ENCODE peak calls at places on chromosome 9, in nine cellular contexts. One of them, this sample, is unnamed.

GRCh38 chr9:123649909-123650308 is 280.0 kb downstream of the DENND1A start:
- DNase-seq in GM23338: no peak
- DNase-seq in fibroblast of lung: no peak
- DNase-seq in fibroblast of mammary gland: no peak
- DNase-seq in astrocyte of the spinal cord: no peak
- DNase-seq in AG09309: no peak
- DNase-seq in IMR-90: no peak
- DNase-seq in Peyer's patch: no peak
- DNase-seq in aorta: no peak
- DNase-seq in this sample: no peak

GRCh38 chr9:77803423-77803822 is 155.3 kb upstream of the GNA14 start:
- DNase-seq in fibroblast of lung: no peak
- DNase-seq in aorta: no peak
- DNase-seq in IMR-90: no peak
- DNase-seq in fibroblast of mammary gland: no peak
- DNase-seq in AG09309: no peak
- DNase-seq in astrocyte of the spinal cord: no peak
- DNase-seq in Peyer's patch: no peak
- DNase-seq in GM23338: no peak
- DNase-seq in this sample: no peak

GRCh38 chr9:14361074-14361473 is 47.1 kb upstream of the NFIB start:
- DNase-seq in Peyer's patch: no peak
- DNase-seq in astrocyte of the spinal cord: no peak
- DNase-seq in GM23338: no peak
- DNase-seq in IMR-90: peak
- DNase-seq in fibroblast of mammary gland: peak
- DNase-seq in fibroblast of lung: no peak
- DNase-seq in AG09309: no peak
- DNase-seq in aorta: no peak
- DNase-seq in this sample: peak

GRCh38 chr9:115118471-115119156 is 657 bp upstream of the TNC start:
- DNase-seq in fibroblast of mammary gland: peak
- DNase-seq in IMR-90: peak
- DNase-seq in fibroblast of lung: peak
- DNase-seq in astrocyte of the spinal cord: peak
- DNase-seq in Peyer's patch: peak
- DNase-seq in aorta: peak
- DNase-seq in GM23338: peak
- DNase-seq in AG09309: peak
- DNase-seq in this sample: peak

GRCh38 chr9:20601292-20601691 is 21.0 kb downstream of the MLLT3 start:
- DNase-seq in AG09309: no peak
- DNase-seq in astrocyte of the spinal cord: no peak
- DNase-seq in fibroblast of mammary gland: no peak
- DNase-seq in IMR-90: no peak
- DNase-seq in fibroblast of lung: no peak
- DNase-seq in aorta: no peak
- DNase-seq in Peyer's patch: no peak
- DNase-seq in GM23338: no peak
- DNase-seq in this sample: no peak

GRCh38 chr9:132541966-132542830 is 40.2 kb upstream of the BARHL1 start:
- DNase-seq in fibroblast of lung: no peak
- DNase-seq in GM23338: no peak
- DNase-seq in aorta: peak
- DNase-seq in IMR-90: no peak
- DNase-seq in fibroblast of mammary gland: no peak
- DNase-seq in Peyer's patch: no peak
- DNase-seq in AG09309: no peak
- DNase-seq in astrocyte of the spinal cord: no peak
- DNase-seq in this sample: no peak

GRCh38 chr9:35954942-35955546 is 2.9 kb downstream of the OR2S2 start:
- DNase-seq in astrocyte of the spinal cord: peak
- DNase-seq in fibroblast of lung: peak
- DNase-seq in GM23338: peak
- DNase-seq in AG09309: peak
- DNase-seq in aorta: no peak
- DNase-seq in IMR-90: peak
- DNase-seq in fibroblast of mammary gland: peak
- DNase-seq in Peyer's patch: peak
- DNase-seq in this sample: peak

GRCh38 chr9:84710701-84711397 is 41.3 kb downstream of the NTRK2 start:
- DNase-seq in IMR-90: no peak
- DNase-seq in GM23338: no peak
- DNase-seq in astrocyte of the spinal cord: peak
- DNase-seq in Peyer's patch: no peak
- DNase-seq in AG09309: no peak
- DNase-seq in fibroblast of lung: peak
- DNase-seq in aorta: no peak
- DNase-seq in fibroblast of mammary gland: no peak
- DNase-seq in this sample: peak

GRCh38 chr9:96073531-96074284 is 198.2 kb downstream of the ERCC6L2 start:
- DNase-seq in fibroblast of lung: no peak
- DNase-seq in fibroblast of mammary gland: no peak
- DNase-seq in astrocyte of the spinal cord: no peak
- DNase-seq in IMR-90: no peak
- DNase-seq in aorta: no peak
- DNase-seq in GM23338: no peak
- DNase-seq in AG09309: no peak
- DNase-seq in Peyer's patch: no peak
- DNase-seq in this sample: peak

GRCh38 chr9:91100878-91101450 is 260.8 kb downstream of the AUH start:
- DNase-seq in fibroblast of mammary gland: peak
- DNase-seq in Peyer's patch: no peak
- DNase-seq in aorta: peak
- DNase-seq in fibroblast of lung: no peak
- DNase-seq in IMR-90: peak
- DNase-seq in GM23338: no peak
- DNase-seq in AG09309: no peak
- DNase-seq in astrocyte of the spinal cord: peak
- DNase-seq in this sample: no peak

GRCh38 chr9:92707530-92707929 is 37.6 kb upstream of the IPPK start:
- DNase-seq in astrocyte of the spinal cord: no peak
- DNase-seq in IMR-90: no peak
- DNase-seq in AG09309: no peak
- DNase-seq in fibroblast of lung: peak
- DNase-seq in aorta: no peak
- DNase-seq in Peyer's patch: no peak
- DNase-seq in GM23338: no peak
- DNase-seq in fibroblast of mammary gland: no peak
- DNase-seq in this sample: peak

GRCh38 chr9:129697956-129698757 is 32.7 kb downstream of the PRRX2 start:
- DNase-seq in fibroblast of lung: peak
- DNase-seq in fibroblast of mammary gland: peak
- DNase-seq in AG09309: no peak
- DNase-seq in Peyer's patch: no peak
- DNase-seq in GM23338: peak
- DNase-seq in astrocyte of the spinal cord: no peak
- DNase-seq in IMR-90: no peak
- DNase-seq in aorta: peak
- DNase-seq in this sample: peak

GRCh38 chr9:133233681-133234432 is 24.8 kb upstream of the OBP2B start:
- DNase-seq in fibroblast of lung: no peak
- DNase-seq in astrocyte of the spinal cord: no peak
- DNase-seq in Peyer's patch: no peak
- DNase-seq in fibroblast of mammary gland: no peak
- DNase-seq in aorta: peak
- DNase-seq in AG09309: no peak
- DNase-seq in IMR-90: no peak
- DNase-seq in GM23338: no peak
- DNase-seq in this sample: no peak

GRCh38 chr9:89427621-89428221 is 70.2 kb downstream of the SEMA4D start:
- DNase-seq in fibroblast of lung: no peak
- DNase-seq in IMR-90: peak
- DNase-seq in fibroblast of mammary gland: peak
- DNase-seq in aorta: no peak
- DNase-seq in Peyer's patch: peak
- DNase-seq in AG09309: no peak
- DNase-seq in astrocyte of the spinal cord: no peak
- DNase-seq in GM23338: no peak
- DNase-seq in this sample: no peak

GRCh38 chr9:22119537-22120167 is 110.5 kb upstream of the CDKN2B start:
- DNase-seq in fibroblast of lung: no peak
- DNase-seq in aorta: no peak
- DNase-seq in IMR-90: peak
- DNase-seq in fibroblast of mammary gland: peak
- DNase-seq in Peyer's patch: no peak
- DNase-seq in AG09309: no peak
- DNase-seq in astrocyte of the spinal cord: peak
- DNase-seq in GM23338: peak
- DNase-seq in this sample: peak

GRCh38 chr9:136107155-136107952 is 11.3 kb downstream of the TMEM250 start:
- DNase-seq in astrocyte of the spinal cord: no peak
- DNase-seq in IMR-90: no peak
- DNase-seq in Peyer's patch: peak
- DNase-seq in fibroblast of mammary gland: no peak
- DNase-seq in fibroblast of lung: no peak
- DNase-seq in AG09309: no peak
- DNase-seq in GM23338: peak
- DNase-seq in aorta: no peak
- DNase-seq in this sample: no peak

GRCh38 chr9:2036844-2037243 is 21.7 kb downstream of the SMARCA2 start:
- DNase-seq in fibroblast of mammary gland: no peak
- DNase-seq in IMR-90: no peak
- DNase-seq in GM23338: no peak
- DNase-seq in AG09309: no peak
- DNase-seq in fibroblast of lung: no peak
- DNase-seq in aorta: no peak
- DNase-seq in astrocyte of the spinal cord: no peak
- DNase-seq in Peyer's patch: no peak
- DNase-seq in this sample: no peak

GRCh38 chr9:127899200-127899943 is at the start of gene ST6GALNAC6:
- DNase-seq in Peyer's patch: peak
- DNase-seq in astrocyte of the spinal cord: peak
- DNase-seq in AG09309: no peak
- DNase-seq in fibroblast of lung: peak
- DNase-seq in fibroblast of mammary gland: peak
- DNase-seq in IMR-90: peak
- DNase-seq in GM23338: peak
- DNase-seq in aorta: peak
- DNase-seq in this sample: peak
- H3K4me3 ChIP-seq in Peyer's patch: peak
- H3K4me3 ChIP-seq in astrocyte of the spinal cord: peak
- H3K4me3 ChIP-seq in AG09309: peak
- H3K4me3 ChIP-seq in fibroblast of lung: peak
- H3K4me3 ChIP-seq in fibroblast of mammary gland: peak
- H3K4me3 ChIP-seq in IMR-90: peak
- H3K4me3 ChIP-seq in GM23338: peak
- H3K4me3 ChIP-seq in aorta: peak
- H3K4me3 ChIP-seq in this sample: peak

DNA sequence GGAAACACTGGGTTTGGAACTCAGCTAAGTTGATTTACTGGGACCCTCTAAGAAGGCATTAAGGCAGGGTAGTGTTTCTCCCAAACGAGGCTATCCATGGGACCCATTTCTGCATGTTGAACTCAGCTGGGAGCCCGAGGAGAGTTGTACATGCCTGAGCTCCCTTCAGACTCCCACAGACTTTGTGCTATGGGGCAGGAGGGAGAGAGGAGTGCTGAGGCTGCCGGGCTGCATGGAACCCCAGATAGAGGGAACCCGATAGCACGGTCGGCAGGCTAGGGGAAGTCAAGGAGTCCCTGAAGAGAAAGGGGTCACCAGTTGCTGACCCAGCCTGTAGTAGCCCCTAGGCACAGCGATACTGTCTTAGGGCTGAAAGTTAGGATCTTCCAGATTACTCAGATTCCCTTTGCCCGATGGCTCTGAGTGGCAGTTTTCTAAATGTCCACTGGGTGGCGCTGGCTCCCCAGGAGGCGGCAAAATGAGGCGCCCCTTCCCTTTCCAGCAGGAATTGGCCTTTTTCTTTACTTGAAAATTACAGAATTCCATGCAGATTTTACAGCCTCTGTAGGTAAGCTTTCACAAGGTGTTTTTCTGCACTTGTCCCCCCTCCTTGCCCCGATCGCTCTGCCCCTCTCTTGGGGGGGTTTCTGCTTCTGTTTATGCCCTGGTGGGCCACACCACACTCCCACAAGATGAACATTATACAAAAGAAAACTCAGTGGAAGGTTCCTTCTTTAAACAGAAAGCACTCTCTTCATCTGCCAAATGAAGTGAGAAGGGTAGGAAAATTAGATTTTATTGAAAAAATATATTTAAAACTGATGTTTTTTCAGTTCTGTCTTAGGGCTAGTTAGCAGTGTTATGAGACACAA is 17.8 kb downstream of the NANS start:
- DNase-seq in fibroblast of mammary gland: peak
- DNase-seq in Peyer's patch: peak
- DNase-seq in aorta: no peak
- DNase-seq in IMR-90: peak
- DNase-seq in AG09309: no peak
- DNase-seq in GM23338: peak
- DNase-seq in fibroblast of lung: peak
- DNase-seq in astrocyte of the spinal cord: peak
- DNase-seq in this sample: peak
- H3K4me3 ChIP-seq in fibroblast of mammary gland: no peak
- H3K4me3 ChIP-seq in Peyer's patch: no peak
- H3K4me3 ChIP-seq in aorta: no peak
- H3K4me3 ChIP-seq in IMR-90: no peak
- H3K4me3 ChIP-seq in AG09309: no peak
- H3K4me3 ChIP-seq in GM23338: no peak
- H3K4me3 ChIP-seq in fibroblast of lung: no peak
- H3K4me3 ChIP-seq in astrocyte of the spinal cord: no peak
- H3K4me3 ChIP-seq in this sample: no peak

GRCh38 chr9:137458194-137459146 is 664 bp downstream of the NSMF start:
- DNase-seq in fibroblast of lung: peak
- DNase-seq in AG09309: no peak
- DNase-seq in astrocyte of the spinal cord: peak
- DNase-seq in aorta: peak
- DNase-seq in fibroblast of mammary gland: no peak
- DNase-seq in Peyer's patch: no peak
- DNase-seq in GM23338: peak
- DNase-seq in IMR-90: no peak
- DNase-seq in this sample: peak
- H3K4me3 ChIP-seq in fibroblast of lung: peak
- H3K4me3 ChIP-seq in AG09309: peak
- H3K4me3 ChIP-seq in astrocyte of the spinal cord: peak
- H3K4me3 ChIP-seq in aorta: peak
- H3K4me3 ChIP-seq in fibroblast of mammary gland: peak
- H3K4me3 ChIP-seq in Peyer's patch: peak
- H3K4me3 ChIP-seq in GM23338: peak
- H3K4me3 ChIP-seq in IMR-90: peak
- H3K4me3 ChIP-seq in this sample: peak

DNA sequence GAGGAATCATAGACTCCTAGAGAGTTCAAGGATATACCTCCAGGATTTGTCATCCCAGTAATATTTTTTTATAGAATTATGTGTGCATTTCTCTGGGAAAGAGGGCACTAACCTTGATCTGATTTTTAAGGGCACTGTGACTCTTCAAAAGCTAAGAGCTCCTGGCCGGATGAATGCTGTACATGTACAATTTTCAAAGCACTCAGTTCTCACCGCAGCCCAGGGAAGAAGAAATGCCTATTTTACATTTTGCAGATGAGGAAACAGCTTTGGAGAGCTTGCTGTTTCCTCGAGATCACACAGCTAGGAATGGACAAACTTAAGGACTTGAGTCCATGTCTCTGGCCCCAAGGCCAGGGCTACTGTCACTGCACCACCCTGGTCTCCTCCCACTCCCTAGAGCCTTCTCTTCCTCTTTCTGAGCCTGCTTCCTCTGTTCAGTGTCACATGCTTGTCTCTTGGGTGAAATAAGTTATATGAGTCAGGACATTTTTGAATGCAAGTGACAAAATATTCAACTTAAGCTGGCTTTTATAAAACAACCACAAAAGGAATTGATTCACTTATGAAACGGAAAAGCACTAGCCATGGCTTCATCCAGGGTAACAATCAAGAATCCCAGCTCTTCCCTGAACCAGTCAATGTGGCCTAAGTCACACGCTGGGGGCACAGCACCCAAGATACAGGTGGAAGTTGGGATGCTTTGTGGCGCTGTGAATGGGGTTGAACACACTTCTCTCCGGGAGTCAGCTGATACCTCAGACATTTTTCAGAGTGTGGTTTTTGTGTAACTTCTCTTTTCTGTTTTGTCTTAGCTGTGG is 45.6 kb upstream of the TGFBR1 start:
- DNase-seq in aorta: no peak
- DNase-seq in astrocyte of the spinal cord: no peak
- DNase-seq in IMR-90: no peak
- DNase-seq in fibroblast of lung: no peak
- DNase-seq in AG09309: no peak
- DNase-seq in GM23338: no peak
- DNase-seq in fibroblast of mammary gland: no peak
- DNase-seq in Peyer's patch: peak
- DNase-seq in this sample: no peak
- H3K4me3 ChIP-seq in aorta: no peak
- H3K4me3 ChIP-seq in astrocyte of the spinal cord: no peak
- H3K4me3 ChIP-seq in IMR-90: no peak
- H3K4me3 ChIP-seq in fibroblast of lung: no peak
- H3K4me3 ChIP-seq in AG09309: no peak
- H3K4me3 ChIP-seq in GM23338: no peak
- H3K4me3 ChIP-seq in fibroblast of mammary gland: no peak
- H3K4me3 ChIP-seq in Peyer's patch: no peak
- H3K4me3 ChIP-seq in this sample: no peak

This sample was measured in epithelial cell of esophagus.